ENCODE peak calls at places on chromosomes 11 and 22, in seven cellular contexts. One of them, this sample, is unnamed.

GRCh38 chr11:86459002-86459385 is 84.3 kb downstream of the CCDC81 start:
- DNase-seq in right lobe of liver: no peak
- DNase-seq in astrocyte: peak
- DNase-seq in psoas muscle: no peak
- DNase-seq in right atrium auricular region: no peak
- DNase-seq in CD8-positive, alpha-beta T cell: no peak
- DNase-seq in lower leg skin: no peak
- DNase-seq in this sample: no peak

GRCh38 chr22:10961043-10961860 is 4566.7 kb upstream of the OR11H1 start:
- DNase-seq in right lobe of liver: no peak
- DNase-seq in astrocyte: no peak
- DNase-seq in psoas muscle: peak
- DNase-seq in right atrium auricular region: no peak
- DNase-seq in CD8-positive, alpha-beta T cell: no peak
- DNase-seq in lower leg skin: no peak
- DNase-seq in this sample: peak

GRCh38 chr11:96073536-96073935 is 149.6 kb upstream of the MTMR2 start:
- DNase-seq in right lobe of liver: no peak
- DNase-seq in astrocyte: no peak
- DNase-seq in psoas muscle: no peak
- DNase-seq in right atrium auricular region: no peak
- DNase-seq in CD8-positive, alpha-beta T cell: no peak
- DNase-seq in lower leg skin: no peak
- DNase-seq in this sample: no peak

GRCh38 chr11:126645206-126645605 is 289.7 kb downstream of the ST3GAL4 start:
- DNase-seq in right lobe of liver: no peak
- DNase-seq in astrocyte: peak
- DNase-seq in psoas muscle: no peak
- DNase-seq in right atrium auricular region: no peak
- DNase-seq in CD8-positive, alpha-beta T cell: no peak
- DNase-seq in lower leg skin: no peak
- DNase-seq in this sample: no peak

GRCh38 chr11:46674463-46675287 is 25.7 kb downstream of the ARHGAP1 start:
- DNase-seq in right lobe of liver: peak
- DNase-seq in astrocyte: no peak
- DNase-seq in psoas muscle: no peak
- DNase-seq in right atrium auricular region: no peak
- DNase-seq in CD8-positive, alpha-beta T cell: no peak
- DNase-seq in lower leg skin: no peak
- DNase-seq in this sample: no peak

GRCh38 chr11:111938687-111939160 is 1.6 kb downstream of the DIXDC1 start:
- DNase-seq in right lobe of liver: no peak
- DNase-seq in astrocyte: peak
- DNase-seq in psoas muscle: no peak
- DNase-seq in right atrium auricular region: peak
- DNase-seq in CD8-positive, alpha-beta T cell: no peak
- DNase-seq in lower leg skin: no peak
- DNase-seq in this sample: peak

GRCh38 chr11:120068114-120068573 is 69.8 kb downstream of the TRIM29 start:
- DNase-seq in right lobe of liver: no peak
- DNase-seq in astrocyte: peak
- DNase-seq in psoas muscle: no peak
- DNase-seq in right atrium auricular region: no peak
- DNase-seq in CD8-positive, alpha-beta T cell: no peak
- DNase-seq in lower leg skin: peak
- DNase-seq in this sample: peak

GRCh38 chr11:2808850-2809847 is 76.4 kb downstream of the CDKN1C start:
- DNase-seq in right lobe of liver: no peak
- DNase-seq in astrocyte: no peak
- DNase-seq in psoas muscle: peak
- DNase-seq in right atrium auricular region: no peak
- DNase-seq in CD8-positive, alpha-beta T cell: no peak
- DNase-seq in lower leg skin: peak
- DNase-seq in this sample: no peak

GRCh38 chr22:36330127-36330526 is 57.6 kb downstream of the MYH9 start:
- DNase-seq in right lobe of liver: no peak
- DNase-seq in astrocyte: no peak
- DNase-seq in psoas muscle: no peak
- DNase-seq in right atrium auricular region: no peak
- DNase-seq in CD8-positive, alpha-beta T cell: no peak
- DNase-seq in lower leg skin: no peak
- DNase-seq in this sample: no peak

GRCh38 chr22:36331912-36332622 is 55.7 kb downstream of the MYH9 start:
- DNase-seq in right lobe of liver: no peak
- DNase-seq in astrocyte: no peak
- DNase-seq in psoas muscle: peak
- DNase-seq in right atrium auricular region: peak
- DNase-seq in CD8-positive, alpha-beta T cell: peak
- DNase-seq in lower leg skin: peak
- DNase-seq in this sample: peak

GRCh38 chr22:36332623-36333331 is 55.0 kb downstream of the MYH9 start:
- DNase-seq in right lobe of liver: no peak
- DNase-seq in astrocyte: peak
- DNase-seq in psoas muscle: no peak
- DNase-seq in right atrium auricular region: no peak
- DNase-seq in CD8-positive, alpha-beta T cell: no peak
- DNase-seq in lower leg skin: peak
- DNase-seq in this sample: peak

GRCh38 chr22:36330655-36331305 is 57.0 kb downstream of the MYH9 start:
- DNase-seq in right lobe of liver: no peak
- DNase-seq in astrocyte: peak
- DNase-seq in psoas muscle: peak
- DNase-seq in right atrium auricular region: peak
- DNase-seq in CD8-positive, alpha-beta T cell: no peak
- DNase-seq in lower leg skin: peak
- DNase-seq in this sample: no peak

GRCh38 chr22:36331306-36331911 is 56.4 kb downstream of the MYH9 start:
- DNase-seq in right lobe of liver: peak
- DNase-seq in astrocyte: peak
- DNase-seq in psoas muscle: peak
- DNase-seq in right atrium auricular region: peak
- DNase-seq in CD8-positive, alpha-beta T cell: peak
- DNase-seq in lower leg skin: peak
- DNase-seq in this sample: peak
- TF ChIP-seq CTCF in right lobe of liver: no peak
- TF ChIP-seq CTCF in astrocyte: no peak
- TF ChIP-seq CTCF in psoas muscle: no peak
- TF ChIP-seq CTCF in right atrium auricular region: no peak
- TF ChIP-seq CTCF in CD8-positive, alpha-beta T cell: no peak
- TF ChIP-seq CTCF in lower leg skin: no peak
- TF ChIP-seq CTCF in this sample: no peak

GRCh38 chr11:65468874-65469333 is 29.9 kb upstream of the MALAT1 start:
- DNase-seq in right lobe of liver: peak
- DNase-seq in astrocyte: no peak
- DNase-seq in psoas muscle: no peak
- DNase-seq in right atrium auricular region: no peak
- DNase-seq in CD8-positive, alpha-beta T cell: no peak
- DNase-seq in lower leg skin: peak
- DNase-seq in this sample: peak
- TF ChIP-seq CTCF in right lobe of liver: peak
- TF ChIP-seq CTCF in astrocyte: peak
- TF ChIP-seq CTCF in psoas muscle: peak
- TF ChIP-seq CTCF in right atrium auricular region: no peak
- TF ChIP-seq CTCF in CD8-positive, alpha-beta T cell: peak
- TF ChIP-seq CTCF in lower leg skin: no peak
- TF ChIP-seq CTCF in this sample: peak

DNA sequence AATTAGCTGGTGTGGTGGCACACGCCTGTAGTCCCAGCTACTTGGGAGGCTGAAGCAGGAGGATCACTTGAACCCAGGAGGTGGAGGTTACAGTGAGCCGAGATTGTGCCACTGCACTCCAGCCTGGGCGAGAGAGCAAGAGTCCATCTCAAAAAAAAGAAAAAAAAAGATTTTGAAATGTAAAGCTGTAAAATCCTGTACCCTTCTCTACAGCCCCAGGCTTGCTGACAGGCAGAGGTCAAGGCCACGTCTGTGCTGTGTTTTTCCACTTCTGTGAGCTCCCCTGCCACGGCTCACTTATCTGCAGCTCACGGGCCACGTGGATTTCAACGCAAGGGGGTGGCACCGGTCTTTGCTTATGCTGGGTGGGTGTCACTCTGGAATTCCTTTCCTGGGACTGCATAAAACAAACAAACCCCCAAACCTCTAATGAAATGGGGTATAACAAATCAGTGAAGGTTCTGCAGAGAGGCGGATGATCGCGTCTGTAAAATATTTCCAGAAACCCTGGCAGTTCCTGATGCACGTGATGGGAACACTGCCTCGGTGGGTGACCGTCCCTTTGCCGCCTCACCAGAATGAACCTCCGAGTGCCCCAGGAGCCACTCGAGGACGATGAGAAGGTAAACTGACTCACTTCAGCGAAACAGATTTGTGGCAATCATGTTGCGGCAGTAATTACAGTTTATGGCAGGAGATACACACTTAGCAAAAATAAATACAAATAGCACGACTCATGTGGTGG is 44.0 kb upstream of the ATXN10 start:
- DNase-seq in right lobe of liver: no peak
- DNase-seq in astrocyte: no peak
- DNase-seq in psoas muscle: no peak
- DNase-seq in right atrium auricular region: no peak
- DNase-seq in CD8-positive, alpha-beta T cell: no peak
- DNase-seq in lower leg skin: no peak
- DNase-seq in this sample: no peak
- TF ChIP-seq CTCF in right lobe of liver: no peak
- TF ChIP-seq CTCF in astrocyte: no peak
- TF ChIP-seq CTCF in psoas muscle: no peak
- TF ChIP-seq CTCF in right atrium auricular region: no peak
- TF ChIP-seq CTCF in CD8-positive, alpha-beta T cell: no peak
- TF ChIP-seq CTCF in lower leg skin: no peak
- TF ChIP-seq CTCF in this sample: no peak

GRCh38 chr11:118401151-118401879 is at the start of gene ATP5MG:
- DNase-seq in right lobe of liver: peak
- DNase-seq in astrocyte: peak
- DNase-seq in psoas muscle: peak
- DNase-seq in right atrium auricular region: peak
- DNase-seq in CD8-positive, alpha-beta T cell: peak
- DNase-seq in lower leg skin: peak
- DNase-seq in this sample: peak
- TF ChIP-seq CTCF in right lobe of liver: no peak
- TF ChIP-seq CTCF in astrocyte: no peak
- TF ChIP-seq CTCF in psoas muscle: no peak
- TF ChIP-seq CTCF in right atrium auricular region: no peak
- TF ChIP-seq CTCF in CD8-positive, alpha-beta T cell: no peak
- TF ChIP-seq CTCF in lower leg skin: no peak
- TF ChIP-seq CTCF in this sample: no peak

DNA sequence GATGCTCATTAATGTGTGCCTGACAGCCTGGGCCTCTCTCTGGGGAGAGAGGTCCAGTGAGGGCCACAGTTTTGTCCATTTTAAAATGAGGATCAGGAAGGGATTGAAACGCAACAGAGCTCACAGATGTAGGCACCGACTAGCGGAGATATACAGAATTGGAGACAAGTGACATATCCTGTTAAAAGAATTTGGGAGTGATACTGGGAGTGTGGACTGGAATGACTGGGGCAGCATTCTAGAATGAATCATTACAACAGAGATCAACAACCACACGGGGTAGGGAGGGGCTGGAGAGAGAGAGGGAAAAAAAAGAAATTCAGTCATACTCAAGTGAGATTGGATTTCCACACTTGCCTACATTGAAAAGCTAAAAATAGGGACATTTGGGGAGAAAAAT is 2.5 kb upstream of the NCAM1 start:
- DNase-seq in right lobe of liver: no peak
- DNase-seq in astrocyte: peak
- DNase-seq in psoas muscle: no peak
- DNase-seq in right atrium auricular region: no peak
- DNase-seq in CD8-positive, alpha-beta T cell: no peak
- DNase-seq in lower leg skin: no peak
- DNase-seq in this sample: no peak
- TF ChIP-seq CTCF in right lobe of liver: no peak
- TF ChIP-seq CTCF in astrocyte: peak
- TF ChIP-seq CTCF in psoas muscle: no peak
- TF ChIP-seq CTCF in right atrium auricular region: peak
- TF ChIP-seq CTCF in CD8-positive, alpha-beta T cell: no peak
- TF ChIP-seq CTCF in lower leg skin: no peak
- TF ChIP-seq CTCF in this sample: no peak

DNA sequence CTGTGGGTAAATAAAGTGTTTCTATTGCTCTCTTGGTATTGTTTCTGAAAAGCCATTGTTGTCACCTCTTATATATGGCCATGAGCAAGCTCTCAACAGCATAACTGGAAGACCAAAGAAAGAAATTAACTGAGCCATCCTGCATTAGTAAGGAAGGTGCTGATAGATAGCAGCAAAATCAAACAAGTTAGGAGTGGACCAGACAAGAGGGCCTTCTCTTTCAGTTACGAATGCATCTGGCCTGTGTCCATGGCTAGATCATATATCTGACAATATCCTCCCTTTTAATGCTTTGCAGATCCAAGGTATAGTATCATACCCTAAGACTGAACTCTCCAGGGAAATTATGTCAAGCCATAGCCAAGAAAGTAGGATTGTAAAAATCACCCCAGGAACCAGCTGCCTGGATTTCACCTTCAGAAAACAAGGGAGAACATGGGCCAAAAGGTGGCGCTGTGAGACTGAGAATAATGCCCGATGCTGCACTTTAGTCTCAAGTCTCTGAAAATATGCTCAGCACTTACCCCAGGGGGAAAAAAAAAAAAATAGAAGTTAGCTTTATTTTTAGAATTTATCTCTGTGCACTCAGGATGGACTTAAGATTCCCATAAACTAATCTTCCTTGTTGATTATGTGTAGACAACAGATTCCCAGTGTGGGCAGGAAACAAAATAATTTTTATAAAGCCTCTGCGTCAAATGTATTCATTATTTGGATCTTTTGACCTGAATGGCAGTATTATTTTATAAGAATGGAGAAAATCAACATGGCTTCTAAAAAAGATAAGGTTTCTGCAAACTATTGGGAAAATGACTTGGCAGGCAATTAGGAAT is 415.1 kb downstream of the ETS1 start:
- DNase-seq in right lobe of liver: peak
- DNase-seq in astrocyte: peak
- DNase-seq in psoas muscle: peak
- DNase-seq in right atrium auricular region: peak
- DNase-seq in CD8-positive, alpha-beta T cell: peak
- DNase-seq in lower leg skin: peak
- DNase-seq in this sample: peak
- TF ChIP-seq CTCF in right lobe of liver: peak
- TF ChIP-seq CTCF in astrocyte: peak
- TF ChIP-seq CTCF in psoas muscle: peak
- TF ChIP-seq CTCF in right atrium auricular region: peak
- TF ChIP-seq CTCF in CD8-positive, alpha-beta T cell: peak
- TF ChIP-seq CTCF in lower leg skin: no peak
- TF ChIP-seq CTCF in this sample: peak

GRCh38 chr11:63884191-63884590 is 32.8 kb downstream of the RCOR2 start:
- DNase-seq in right lobe of liver: no peak
- DNase-seq in astrocyte: no peak
- DNase-seq in psoas muscle: no peak
- DNase-seq in right atrium auricular region: no peak
- DNase-seq in CD8-positive, alpha-beta T cell: no peak
- DNase-seq in lower leg skin: no peak
- DNase-seq in this sample: no peak
- TF ChIP-seq CTCF in right lobe of liver: no peak
- TF ChIP-seq CTCF in astrocyte: no peak
- TF ChIP-seq CTCF in psoas muscle: no peak
- TF ChIP-seq CTCF in right atrium auricular region: no peak
- TF ChIP-seq CTCF in CD8-positive, alpha-beta T cell: no peak
- TF ChIP-seq CTCF in lower leg skin: no peak
- TF ChIP-seq CTCF in this sample: no peak

This sample was measured in GM10248.